ENCODE peak calls at places on chromosome 12, in five cellular contexts. L, V, S, D and P are unnamed samples. For H3K36me3, the result is how much of the 10 kb centered on the place peaks cover.

GRCh38 chr12:49548822-49549648 is 10.2 kb downstream of the KCNH3 start:
- DNase-seq in L (peak), D (peak), V (no peak), S (no peak), P (no peak)

GRCh38 chr12:52692253-52692652 is 11.1 kb downstream of the KRT77 start:
- DNase-seq in S (no peak), L (no peak), D (no peak), V (no peak), P (no peak)

GRCh38 chr12:11577658-11578260 is 71.7 kb upstream of the ETV6 start:
- DNase-seq in V (no peak), L (no peak), S (no peak), D (no peak), P (no peak)

GRCh38 chr12:27624586-27624985 is 71.7 kb upstream of the REP15 start:
- DNase-seq in V (no peak), L (no peak), D (no peak), S (no peak), P (no peak)

GRCh38 chr12:25811656-25812126 is 146.8 kb upstream of the RASSF8 start:
- DNase-seq in L (no peak), S (peak), D (no peak), V (no peak), P (no peak)

GRCh38 chr12:116964740-116965090 is 54.0 kb downstream of the FBXW8 start:
- DNase-seq in D (no peak), L (no peak), V (peak), S (no peak), P (no peak)

GRCh38 chr12:68779280-68779679 is 28.7 kb upstream of the MDM2 start:
- DNase-seq in L (no peak), S (no peak), V (no peak), D (no peak), P (no peak)

GRCh38 chr12:46916796-46917419 is 91.1 kb upstream of the SLC38A4 start:
- DNase-seq in D (no peak), S (no peak), V (no peak), L (no peak), P (no peak)

GRCh38 chr12:110424237-110424636 is 20.7 kb upstream of the ANAPC7 start:
- DNase-seq in V (no peak), L (no peak), D (no peak), S (no peak), P (no peak)

GRCh38 chr12:93191956-93192355 is 185.8 kb upstream of the NUDT4 start:
- DNase-seq in D (no peak), S (peak), L (no peak), V (no peak), P (no peak)

GRCh38 chr12:59403259-59403932 is 192.4 kb upstream of the SLC16A7 start:
- DNase-seq in S (peak), D (peak), L (no peak), V (peak), P (no peak)

GRCh38 chr12:54370218-54370730 is 6.0 kb upstream of the GPR84 start:
- DNase-seq in S (no peak), L (no peak), D (peak), V (no peak), P (peak)

GRCh38 chr12:14188761-14189160 is 176.7 kb upstream of the ATF7IP start:
- DNase-seq in S (no peak), L (no peak), D (no peak), V (no peak), P (no peak)

GRCh38 chr12:89825591-89826449 is 117.2 kb upstream of the ATP2B1 start:
- DNase-seq in S (peak), L (no peak), D (no peak), V (no peak), P (no peak)

GRCh38 chr12:109735051-109735521 is 21.5 kb downstream of the FAM222A start:
- DNase-seq in D (peak), V (no peak), L (no peak), S (no peak), P (no peak)

GRCh38 chr12:52952082-52952801 is 3.3 kb downstream of the KRT18 start:
- DNase-seq in L (no peak), V (no peak), S (no peak), D (no peak), P (peak)

GRCh38 chr12:91357381-91357780 is 174.8 kb upstream of the DCN start:
- DNase-seq in D (no peak), S (no peak), L (no peak), V (no peak), P (no peak)

GRCh38 chr12:16545836-16546235 is 60.1 kb downstream of the LMO3 start:
- DNase-seq in D (no peak), L (no peak), S (no peak), V (no peak), P (no peak)

GRCh38 chr12:31518680-31519227 is 72.2 kb downstream of the DENND5B start:
- DNase-seq in D (peak), L (no peak), S (peak), V (no peak), P (peak)

GRCh38 chr12:103470664-103471063 is 25.1 kb downstream of the C12orf42 start:
- DNase-seq in D (no peak), S (no peak), L (no peak), V (no peak), P (no peak)

GRCh38 chr12:835754-836493 is 83.5 kb downstream of the WNK1 start:
- DNase-seq in D (no peak), S (no peak), L (no peak), V (no peak), P (no peak)

GRCh38 chr12:3200032-3200617 is 122.9 kb downstream of the TSPAN9 start:
- DNase-seq in L (no peak), S (no peak), D (peak), V (no peak), P (peak)

GRCh38 chr12:47990351-47991105 is 13.7 kb downstream of the COL2A1 start:
- DNase-seq in V (peak), D (no peak), L (peak), S (no peak), P (no peak)

GRCh38 chr12:47755655-47756562 is 2.8 kb downstream of the RAPGEF3 start:
- DNase-seq in V (no peak), S (no peak), L (no peak), D (no peak), P (no peak)

GRCh38 chr12:13179159-13180074 is 17.1 kb upstream of the EMP1 start:
- DNase-seq in D (no peak), S (no peak), V (peak), L (peak), P (peak)

GRCh38 chr12:15996254-15996653 is 85.1 kb downstream of the DERA start:
- DNase-seq in D (peak), L (no peak), S (no peak), V (no peak), P (no peak)

GRCh38 chr12:5073838-5074237 is 30.2 kb downstream of the KCNA5 start:
- DNase-seq in D (no peak), L (no peak), S (no peak), V (peak), P (no peak)

GRCh38 chr12:5071496-5071895 is 27.8 kb downstream of the KCNA5 start:
- DNase-seq in L (no peak), D (no peak), V (no peak), S (no peak), P (no peak)

GRCh38 chr12:5073054-5073453 is 29.4 kb downstream of the KCNA5 start:
- DNase-seq in V (no peak), L (no peak), S (no peak), D (no peak), P (no peak)

GRCh38 chr12:5070090-5070489 is 26.4 kb downstream of the KCNA5 start:
- DNase-seq in D (no peak), L (no peak), S (no peak), V (no peak), P (no peak)

GRCh38 chr12:5072326-5072725 is 28.6 kb downstream of the KCNA5 start:
- DNase-seq in L (no peak), V (no peak), D (no peak), S (no peak), P (no peak)
- TF ChIP-seq CTCF in L (no peak), V (no peak), D (no peak), S (no peak), P (no peak)

GRCh38 chr12:56678852-56679251 is 9.2 kb downstream of the PTGES3 start:
- DNase-seq in S (no peak), L (no peak), V (peak), D (no peak), P (no peak)
- H3K36me3 ChIP-seq in S (under half), L (under half), V (half or more), D (under half), P (under half)

GRCh38 chr12:125185740-125186470 is 120.7 kb downstream of the AACS start:
- DNase-seq in V (peak), D (peak), S (no peak), L (no peak), P (peak)
- TF ChIP-seq CTCF in V (peak), D (peak), S (no peak), L (no peak), P (peak)

GRCh38 chr12:123743002-123743401 is 19.1 kb upstream of the DNAH10 start:
- DNase-seq in L (no peak), V (no peak), S (no peak), D (no peak), P (no peak)
- H3K36me3 ChIP-seq in L (under half), V (half or more), S (under half), D (half or more), P (half or more)